ENCODE peak calls at places on chromosome 13, in nine cellular contexts. I is T-helper 17 cell, Z is RCC 7860, N is EH, T is mesendoderm, K is GM13976, D is kidney epithelial cell, U is AG04450, G is AML-193. J is an unnamed sample.

GRCh38 chr13:44199627-44200207 is 173.9 kb upstream of the SERP2 start:
- DNase-seq in I (no peak), Z (no peak), N (no peak), T (no peak), K (no peak), D (no peak), U (no peak), G (no peak), J (no peak)

GRCh38 chr13:20851844-20852402 is 50.6 kb downstream of the XPO4 start:
- DNase-seq in I (no peak), Z (no peak), N (no peak), T (no peak), K (no peak), D (no peak), U (no peak), G (no peak), J (no peak)

GRCh38 chr13:51645154-51645650 is 60.9 kb downstream of the WDFY2 start:
- DNase-seq in I (peak; percentile 24), Z (peak; percentile 41), N (peak; percentile 70), T (peak; percentile 84), K (peak; percentile 38), D (no peak), U (no peak), G (peak; percentile 99), J (peak; percentile 23)

GRCh38 chr13:98858206-98858605 is 105.7 kb upstream of the SLC15A1 start:
- DNase-seq in I (no peak), Z (no peak), N (no peak), T (no peak), K (no peak), D (no peak), U (no peak), G (no peak), J (no peak)

GRCh38 chr13:72405441-72405840 is 322.0 kb downstream of the MZT1 start:
- DNase-seq in I (no peak), Z (no peak), N (no peak), T (no peak), K (no peak), D (no peak), U (no peak), G (no peak), J (no peak)

GRCh38 chr13:85520445-85520844 is 278.8 kb downstream of the SLITRK6 start:
- DNase-seq in I (no peak), Z (no peak), N (no peak), T (no peak), K (no peak), D (no peak), U (peak; percentile 50), G (peak; percentile 10), J (no peak)

GRCh38 chr13:61255035-61255796 is 160.4 kb downstream of the PCDH20 start:
- DNase-seq in I (no peak), Z (no peak), N (no peak), T (peak; percentile 48), K (no peak), D (no peak), U (no peak), G (peak; percentile 9), J (no peak)

GRCh38 chr13:34161829-34162544 is 344.0 kb downstream of the RFC3 start:
- DNase-seq in I (no peak), Z (no peak), N (peak; percentile 84), T (peak; percentile 55), K (no peak), D (peak; percentile 54), U (peak; percentile 43), G (no peak), J (no peak)

GRCh38 chr13:49821216-49821820 is 28.8 kb upstream of the KPNA3 start:
- DNase-seq in I (no peak), Z (no peak), N (peak; percentile 28), T (no peak), K (no peak), D (no peak), U (no peak), G (no peak), J (no peak)

GRCh38 chr13:99624936-99625540 is 123.8 kb downstream of the TM9SF2 start:
- DNase-seq in I (no peak), Z (no peak), N (no peak), T (no peak), K (no peak), D (no peak), U (no peak), G (no peak), J (no peak)

GRCh38 chr13:98822238-98822606 is 69.8 kb upstream of the SLC15A1 start:
- DNase-seq in I (no peak), Z (no peak), N (peak; percentile 73), T (no peak), K (no peak), D (no peak), U (no peak), G (no peak), J (no peak)

J was measured in GM10248.